ENCODE peak calls at places on chromosomes 16 and 17, in nine cellular contexts. H, Z, T, F, U, D, J, V and Y are unnamed samples.

GRCh38 chr17:44308320-44308818 is at the start of gene RUNDC3A:
- DNase-seq in H (peak), Z (peak), T (peak), F (peak), U (peak), D (peak), J (peak), V (peak), Y (peak)

GRCh38 chr16:31055613-31056012 is 18.4 kb downstream of the ZNF668 start:
- DNase-seq in H (no peak), Z (no peak), T (no peak), F (no peak), U (no peak), D (no peak), J (no peak), V (no peak), Y (no peak)

GRCh38 chr16:20763461-20764232 is at the start of gene ACSM3:
- DNase-seq in H (peak), Z (peak), T (no peak), F (no peak), U (peak), D (peak), J (peak), V (peak), Y (peak)

GRCh38 chr16:57000271-57001025 is 11.1 kb downstream of the NLRC5 start:
- DNase-seq in H (peak), Z (no peak), T (no peak), F (no peak), U (no peak), D (peak), J (peak), V (peak), Y (no peak)

GRCh38 chr17:32725697-32726096 is 151.2 kb downstream of the MYO1D start:
- DNase-seq in H (no peak), Z (no peak), T (no peak), F (no peak), U (no peak), D (no peak), J (no peak), V (no peak), Y (no peak)

GRCh38 chr16:4594433-4595410 is 20.0 kb downstream of the UBALD1 start:
- DNase-seq in H (no peak), Z (no peak), T (no peak), F (no peak), U (no peak), D (no peak), J (no peak), V (no peak), Y (no peak)

GRCh38 chr16:50467943-50468748 is 80.0 kb upstream of the NKD1 start:
- DNase-seq in H (no peak), Z (peak), T (peak), F (peak), U (no peak), D (no peak), J (peak), V (no peak), Y (no peak)

GRCh38 chr17:76497979-76498885 is 3.0 kb downstream of the RHBDF2 start:
- DNase-seq in H (no peak), Z (peak), T (no peak), F (no peak), U (no peak), D (peak), J (peak), V (peak), Y (no peak)

GRCh38 chr16:85637808-85638186 is 24.7 kb downstream of the GSE1 start:
- DNase-seq in H (no peak), Z (no peak), T (no peak), F (no peak), U (no peak), D (no peak), J (peak), V (no peak), Y (no peak)